ENCODE peak calls at places on chromosomes 5 and 9, in eight cellular contexts. U is endothelial cell of umbilical vein, Q is IMR-90, E is adrenal gland, N is body of pancreas, X is breast epithelium, I is heart left ventricle, Z is K562. O is an unnamed sample.

GRCh38 chr5:132489051-132489770 is 1.4 kb downstream of the IRF1 start:
- DNase-seq in U (no peak), N (no peak), Q (no peak), I (no peak), X (no peak), Z (no peak), E (no peak), O (peak)

GRCh38 chr5:127170918-127171600 is 97.8 kb upstream of the C5orf63 start:
- DNase-seq in U (no peak), Q (no peak), Z (no peak), N (no peak), I (no peak), E (no peak), X (no peak), O (no peak)

GRCh38 chr9:19965336-19965735 is 176.5 kb upstream of the SLC24A2 start:
- DNase-seq in I (no peak), U (no peak), X (no peak), N (no peak), Q (peak), Z (no peak), E (no peak), O (no peak)

GRCh38 chr5:108521011-108521700 is 139.3 kb upstream of the FBXL17 start:
- DNase-seq in E (no peak), Q (no peak), I (no peak), N (no peak), U (peak), X (no peak), Z (no peak), O (no peak)

GRCh38 chr5:58381566-58381965 is 78.3 kb downstream of the PLK2 start:
- DNase-seq in Z (no peak), N (no peak), X (no peak), Q (no peak), U (no peak), I (no peak), E (no peak), O (no peak)

GRCh38 chr5:32522429-32523143 is 62.8 kb upstream of the SUB1 start:
- DNase-seq in X (no peak), N (no peak), Q (peak), E (peak), I (no peak), U (no peak), Z (no peak), O (no peak)

GRCh38 chr9:79824265-79824664 is 252.5 kb downstream of the TLE4 start:
- DNase-seq in E (no peak), Z (no peak), N (no peak), X (no peak), I (no peak), U (no peak), Q (no peak), O (peak)

GRCh38 chr9:127979333-127980055 is 1.3 kb downstream of the EEIG1 start:
- DNase-seq in U (peak), Z (peak), Q (peak), I (no peak), E (peak), X (no peak), N (peak), O (peak)

GRCh38 chr5:39716532-39716971 is 291.8 kb upstream of the DAB2 start:
- DNase-seq in U (peak), N (peak), Z (peak), I (peak), X (peak), E (peak), Q (peak), O (peak)

GRCh38 chr9:81408951-81409350 is 280.4 kb downstream of the TLE1 start:
- DNase-seq in N (no peak), Q (no peak), Z (no peak), U (no peak), X (no peak), E (no peak), I (no peak), O (no peak)

GRCh38 chr5:32908646-32909045 is 197.5 kb downstream of the NPR3 start:
- DNase-seq in Z (no peak), E (no peak), U (no peak), N (no peak), I (no peak), Q (no peak), X (no peak), O (no peak)

GRCh38 chr5:131268758-131269370 is 5.0 kb downstream of the CDC42SE2 start:
- DNase-seq in I (no peak), Z (no peak), X (no peak), E (no peak), Q (peak), U (no peak), N (no peak), O (no peak)

GRCh38 chr9:37574241-37574721 is 1.9 kb downstream of the FBXO10 start:
- DNase-seq in Q (peak), Z (no peak), U (peak), N (no peak), E (no peak), I (no peak), X (no peak), O (no peak)

DNA sequence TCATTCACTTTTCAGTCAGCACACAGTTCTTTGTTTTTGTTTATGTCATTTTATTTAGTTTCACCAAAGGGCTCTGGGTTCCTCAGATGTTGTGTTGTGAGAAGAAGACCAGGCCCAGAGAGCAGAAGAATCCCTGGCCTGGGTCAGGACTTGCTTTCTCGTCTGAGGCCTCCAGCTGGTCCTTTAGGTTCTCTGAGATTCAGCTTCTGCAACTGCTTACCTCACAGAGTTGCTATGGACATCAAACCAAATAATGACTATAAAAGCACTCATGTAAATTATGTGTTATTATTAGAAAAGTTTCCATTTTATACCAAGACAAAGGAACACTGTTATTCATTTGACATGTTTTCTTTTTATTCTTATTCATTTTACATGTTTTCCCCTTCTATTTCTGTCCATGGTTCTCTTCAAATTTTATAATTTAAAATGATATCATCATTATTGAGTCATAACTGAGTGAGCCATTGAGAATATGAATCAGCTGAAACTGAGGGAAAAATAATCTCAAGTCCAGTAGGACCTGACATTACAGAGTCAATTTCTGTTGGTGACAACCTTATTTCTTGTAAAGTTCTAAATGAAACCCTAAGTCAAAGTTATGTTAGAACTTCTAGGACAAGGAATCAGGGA is 44.0 kb upstream of the GLRX start:
- DNase-seq in E (no peak), Q (peak), N (no peak), U (no peak), I (no peak), Z (no peak), X (no peak), O (no peak)
- H3K27ac ChIP-seq in E (no peak), Q (peak), N (no peak), U (no peak), I (peak), Z (no peak), X (no peak), O (no peak)

GRCh38 chr9:91424403-91425176 is 958 bp upstream of the NFIL3 start:
- DNase-seq in N (peak), U (peak), Z (peak), X (peak), I (peak), Q (peak), E (peak), O (peak)

GRCh38 chr9:91421987-91422765 is 1.5 kb downstream of the NFIL3 start:
- DNase-seq in Q (peak), E (peak), N (peak), X (no peak), Z (no peak), U (peak), I (peak), O (no peak)

GRCh38 chr9:91423785-91424402 is at the start of gene NFIL3:
- DNase-seq in Z (peak), I (peak), E (peak), U (peak), N (peak), X (peak), Q (peak), O (peak)

GRCh38 chr9:91421022-91421765 is 2.4 kb downstream of the NFIL3 start:
- DNase-seq in X (no peak), I (peak), N (peak), Z (no peak), U (peak), E (peak), Q (peak), O (no peak)

DNA sequence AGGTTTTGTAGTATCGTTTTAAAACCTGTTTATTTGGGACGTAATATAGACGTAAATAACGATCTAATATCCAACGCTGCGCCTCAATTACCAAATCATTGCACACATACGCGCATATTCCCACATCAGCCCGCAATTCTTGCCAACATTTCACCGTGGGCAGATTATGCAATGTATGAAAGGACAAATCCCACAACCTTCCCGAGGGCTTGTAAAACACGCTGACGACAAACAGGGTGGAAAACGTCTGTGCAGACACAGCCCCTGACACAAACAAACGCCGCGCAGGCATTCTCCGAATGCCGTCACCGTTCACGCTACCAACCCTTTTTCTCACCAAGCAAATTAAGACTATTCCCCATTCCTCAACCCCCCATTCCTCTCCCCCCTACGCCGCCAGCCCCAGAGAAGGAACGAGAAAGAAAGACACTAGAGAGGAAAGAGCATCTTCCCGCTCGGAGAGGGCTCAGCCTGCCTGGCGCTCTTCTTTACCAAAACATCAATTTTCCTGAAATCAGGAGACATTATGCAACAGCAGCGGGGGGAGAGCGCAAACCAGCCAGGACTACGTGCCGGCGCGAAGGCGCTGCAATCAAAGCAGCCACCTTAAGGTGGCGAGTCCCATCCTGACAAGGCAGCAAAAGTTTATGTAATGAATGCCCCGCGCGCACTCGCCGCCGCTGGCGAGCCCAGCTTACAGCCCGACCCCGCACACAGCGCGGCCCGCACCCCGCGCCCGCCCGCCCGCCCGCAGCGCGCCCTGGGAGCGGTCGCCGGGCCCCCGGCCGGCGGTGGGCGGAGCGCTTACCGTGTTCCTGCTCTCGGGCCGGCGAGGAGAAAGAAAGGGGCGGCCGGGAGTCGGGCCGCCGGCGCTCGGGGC is 560 bp downstream of the NFIL3 start:
- DNase-seq in Q (peak), Z (peak), U (peak), N (peak), E (peak), I (peak), X (no peak), O (peak)
- TF ChIP-seq POLR2A in Q (peak), Z (no peak), U (no peak), N (peak), E (peak), I (no peak), X (peak), O (peak)

GRCh38 chr9:124410321-124410913 is 4.8 kb downstream of the PSMB7 start:
- DNase-seq in X (no peak), I (no peak), E (no peak), U (peak), N (no peak), Z (no peak), Q (no peak), O (no peak)

GRCh38 chr9:124409410-124409809 is 5.8 kb downstream of the PSMB7 start:
- DNase-seq in X (no peak), U (peak), N (no peak), E (no peak), I (no peak), Q (no peak), Z (no peak), O (no peak)

GRCh38 chr9:124414612-124415011 is 630 bp downstream of the PSMB7 start:
- DNase-seq in I (no peak), U (peak), X (no peak), E (no peak), Q (no peak), Z (no peak), N (no peak), O (no peak)

GRCh38 chr9:124412228-124412575 is 3.0 kb downstream of the PSMB7 start:
- DNase-seq in E (no peak), I (no peak), N (no peak), U (no peak), Q (no peak), X (no peak), Z (no peak), O (no peak)

GRCh38 chr9:124411514-124412227 is 3.6 kb downstream of the PSMB7 start:
- DNase-seq in N (no peak), Q (peak), X (no peak), I (no peak), U (peak), Z (no peak), E (peak), O (no peak)
- H3K4me3 ChIP-seq in N (no peak), Q (no peak), X (no peak), I (no peak), U (peak), Z (no peak), E (no peak), O (no peak)

GRCh38 chr5:83034036-83034435 is 43.2 kb downstream of the TMEM167A start:
- DNase-seq in U (no peak), Z (no peak), E (no peak), I (no peak), N (no peak), Q (no peak), X (no peak), O (no peak)
- H3K27ac ChIP-seq in U (no peak), Z (no peak), E (no peak), I (no peak), N (no peak), Q (no peak), X (no peak), O (no peak)

GRCh38 chr9:94167055-94167346 is 82.7 kb downstream of the PTPDC1 start:
- DNase-seq in U (no peak), E (no peak), Z (no peak), Q (no peak), I (no peak), X (no peak), N (no peak), O (no peak)

GRCh38 chr9:94164756-94165549 is 80.7 kb downstream of the PTPDC1 start:
- DNase-seq in E (no peak), X (no peak), Z (no peak), Q (no peak), N (no peak), U (no peak), I (no peak), O (no peak)

GRCh38 chr9:94166237-94167054 is 82.2 kb downstream of the PTPDC1 start:
- DNase-seq in U (peak), N (peak), I (peak), Z (peak), Q (peak), X (peak), E (peak), O (peak)

GRCh38 chr9:94167376-94167775 is 83.1 kb downstream of the PTPDC1 start:
- DNase-seq in Z (no peak), E (no peak), Q (no peak), U (no peak), X (no peak), I (no peak), N (no peak), O (no peak)

DNA sequence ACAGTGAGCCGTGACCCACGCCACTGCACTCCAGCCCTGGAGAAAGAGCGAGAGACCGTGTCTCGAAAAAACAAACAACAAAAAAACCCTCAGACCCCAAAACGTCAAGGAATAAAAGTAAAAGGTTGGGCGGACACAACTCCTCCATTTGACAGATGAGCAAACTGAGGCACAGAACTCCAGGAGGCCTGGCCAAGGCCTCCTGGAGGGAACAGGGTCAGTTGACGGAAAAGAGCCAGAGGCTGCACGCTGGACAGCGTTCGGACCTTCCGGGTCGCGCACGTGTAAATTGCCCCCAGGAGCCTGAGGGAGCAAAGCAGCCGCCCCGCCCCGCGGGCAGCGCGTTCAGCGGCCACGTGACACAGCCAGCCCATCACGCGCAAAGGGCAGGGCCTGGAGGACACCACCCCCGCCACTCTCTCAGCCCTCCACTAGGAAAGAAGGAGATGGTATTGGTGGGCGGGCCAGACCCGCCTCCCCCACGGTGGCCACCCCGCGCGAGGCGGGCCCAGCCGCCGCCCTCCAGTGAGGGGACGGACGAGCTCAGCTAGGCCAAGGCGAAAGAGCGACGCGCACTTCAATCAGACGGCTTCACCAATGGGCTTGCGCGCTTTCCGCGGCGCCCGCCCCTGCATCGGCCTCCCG is 81.5 kb downstream of the PTPDC1 start:
- DNase-seq in N (peak), E (peak), U (peak), Q (peak), I (peak), X (peak), Z (peak), O (peak)
- TF ChIP-seq POLR2A in N (no peak), E (no peak), U (no peak), Q (no peak), I (no peak), X (no peak), Z (peak), O (no peak)

DNA sequence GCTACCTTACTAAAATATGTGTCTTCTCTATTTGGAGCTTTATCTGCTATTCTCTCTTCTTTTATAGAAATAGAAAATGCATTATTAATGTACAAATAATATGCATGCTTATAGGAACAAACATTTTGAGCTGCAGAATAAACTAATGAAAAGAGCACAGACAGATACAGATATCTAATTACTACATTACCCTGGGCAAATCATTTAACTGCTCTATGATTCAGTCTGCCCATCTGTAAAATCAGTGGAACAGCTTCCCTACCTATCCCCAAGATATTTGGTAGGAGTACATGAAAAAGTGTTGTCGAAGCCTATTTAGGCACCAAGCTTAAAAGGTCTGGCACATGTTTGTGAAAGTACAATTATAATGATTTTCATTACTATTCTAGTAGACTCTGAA is 166.3 kb downstream of the EFNA5 start:
- DNase-seq in X (no peak), U (no peak), N (no peak), Q (no peak), I (no peak), E (no peak), Z (no peak), O (no peak)
- H3K4me3 ChIP-seq in X (no peak), U (no peak), N (no peak), Q (no peak), I (no peak), E (no peak), Z (no peak), O (no peak)

GRCh38 chr5:181217111-181217804 is 5.8 kb upstream of the TRIM41 start:
- DNase-seq in X (no peak), I (no peak), Z (peak), Q (peak), E (peak), U (peak), N (peak), O (peak)
- H3K27ac ChIP-seq in X (peak), I (peak), Z (peak), Q (no peak), E (no peak), U (no peak), N (peak), O (peak)